ENCODE peak calls at places on chromosomes 1 and 21, in nine cellular contexts. L is adrenal gland, O is heart right ventricle, I is cardiac fibroblast, R is ovary, V is foreskin fibroblast, E is pancreas, D is glutamatergic neuron, B is thoracic aorta. S is an unnamed sample.

GRCh38 chr1:219670426-219671149 is 57.7 kb upstream of the ZC3H11B start:
- DNase-seq in R (no peak), I (peak; percentile 5), O (peak; percentile 54), B (no peak), D (no peak), L (peak; percentile 30), V (no peak), E (no peak), S (no peak)

GRCh38 chr1:239718997-239719628 is 332.7 kb downstream of the CHRM3 start:
- DNase-seq in I (no peak), O (no peak), B (no peak), D (no peak), R (no peak), V (no peak), E (no peak), L (no peak), S (peak; percentile 39)

GRCh38 chr1:20359451-20360330 is 69.0 kb downstream of the VWA5B1 start:
- DNase-seq in O (no peak), I (no peak), L (peak; percentile 75), B (no peak), E (peak; percentile 35), R (no peak), V (no peak), D (no peak), S (peak; percentile 87)

GRCh38 chr1:236079703-236080245 is 14.9 kb upstream of the NID1 start:
- DNase-seq in B (no peak), V (no peak), L (no peak), I (no peak), E (no peak), D (no peak), R (no peak), O (no peak), S (no peak)

GRCh38 chr1:17587693-17588047 is 48.2 kb downstream of the ARHGEF10L start:
- DNase-seq in L (no peak), O (no peak), B (no peak), V (peak; percentile 89), D (no peak), I (peak; percentile 70), R (no peak), E (no peak), S (no peak)

GRCh38 chr1:29631836-29632420 is 395.6 kb downstream of the PTPRU start:
- DNase-seq in O (no peak), E (no peak), L (no peak), B (no peak), V (no peak), D (no peak), R (no peak), I (no peak), S (no peak)

GRCh38 chr1:98053471-98054366 is 132.9 kb upstream of the DPYD start:
- DNase-seq in D (peak; percentile 82), O (peak; percentile 65), V (peak; percentile 88), E (peak; percentile 57), B (no peak), I (peak; percentile 78), L (peak; percentile 59), R (peak; percentile 62), S (peak; percentile 58)

GRCh38 chr1:203167026-203167912 is 8.4 kb downstream of the MYBPH start:
- DNase-seq in V (no peak), L (no peak), O (no peak), B (no peak), I (no peak), E (no peak), D (no peak), R (no peak), S (peak; percentile 36)

GRCh38 chr1:61293986-61294504 is 211.7 kb downstream of the NFIA start:
- DNase-seq in L (no peak), I (peak; percentile 59), V (no peak), O (no peak), B (no peak), E (no peak), D (no peak), R (no peak), S (no peak)

GRCh38 chr1:14977338-14977931 is 176.1 kb upstream of the TMEM51 start:
- DNase-seq in O (no peak), E (no peak), I (no peak), D (no peak), B (no peak), R (no peak), L (peak; percentile 60), V (no peak), S (no peak)

GRCh38 chr21:31117046-31117916 is 79.0 kb upstream of the KRTAP19-8 start:
- DNase-seq in O (no peak), E (no peak), V (peak; percentile 80), I (peak; percentile 81), R (no peak), D (no peak), L (no peak), B (no peak), S (no peak)

GRCh38 chr21:35437941-35438340 is 388.8 kb upstream of the RUNX1 start:
- DNase-seq in O (no peak), B (no peak), L (no peak), I (no peak), R (no peak), D (no peak), E (no peak), V (no peak), S (no peak)

DNA sequence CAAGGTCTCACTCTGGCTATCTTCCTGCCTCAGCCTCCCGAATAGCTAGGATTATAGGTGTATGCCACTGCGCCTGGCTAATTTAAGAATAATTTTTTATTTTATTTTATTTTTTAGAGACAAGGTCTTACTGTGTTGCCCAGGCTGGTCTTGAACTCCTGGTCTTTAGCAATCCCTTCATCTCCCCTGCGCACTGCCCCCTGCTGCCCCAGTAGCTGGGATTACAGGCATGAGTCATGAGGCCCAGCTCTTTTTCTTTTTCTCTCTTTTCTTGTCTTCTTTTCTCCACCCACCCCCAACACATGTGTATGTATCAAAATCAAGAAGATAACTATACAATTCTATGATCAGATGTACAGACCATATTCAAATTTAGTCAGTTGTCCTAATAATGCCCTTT is 87.2 kb downstream of the PEX14 start:
- DNase-seq in D (no peak), O (no peak), E (no peak), V (no peak), B (no peak), R (no peak), L (no peak), I (peak; percentile 26), S (peak; percentile 45)
- TF ChIP-seq CTCF in D (no peak), O (no peak), E (no peak), V (peak; percentile 12), B (no peak), R (no peak), L (peak; percentile 18), I (peak; percentile 33), S (peak; percentile 32)

DNA sequence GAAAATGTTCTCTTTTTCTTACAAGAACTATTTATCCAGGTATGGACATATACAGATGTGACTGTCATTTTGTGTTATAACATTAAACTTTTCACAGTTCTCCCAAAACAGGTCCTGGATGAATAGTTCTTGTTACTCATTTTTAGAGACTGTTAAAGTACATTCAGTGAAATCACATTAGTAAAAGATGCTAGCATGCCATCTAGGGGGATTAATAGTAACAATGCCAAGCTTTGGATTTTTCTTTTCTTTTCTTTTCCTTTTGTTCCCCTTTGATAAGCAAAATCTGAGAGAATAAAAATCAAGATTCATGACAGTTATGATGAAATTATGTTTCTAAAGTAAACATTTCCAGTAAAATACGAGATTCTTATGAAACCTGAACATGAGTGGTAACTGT is 77.6 kb downstream of the TPR start:
- DNase-seq in B (no peak), I (peak; percentile 3), L (no peak), E (no peak), V (no peak), R (no peak), D (no peak), O (no peak), S (no peak)
- TF ChIP-seq CTCF in B (no peak), I (no peak), L (no peak), E (no peak), V (no peak), R (no peak), D (no peak), O (no peak), S (no peak)

DNA sequence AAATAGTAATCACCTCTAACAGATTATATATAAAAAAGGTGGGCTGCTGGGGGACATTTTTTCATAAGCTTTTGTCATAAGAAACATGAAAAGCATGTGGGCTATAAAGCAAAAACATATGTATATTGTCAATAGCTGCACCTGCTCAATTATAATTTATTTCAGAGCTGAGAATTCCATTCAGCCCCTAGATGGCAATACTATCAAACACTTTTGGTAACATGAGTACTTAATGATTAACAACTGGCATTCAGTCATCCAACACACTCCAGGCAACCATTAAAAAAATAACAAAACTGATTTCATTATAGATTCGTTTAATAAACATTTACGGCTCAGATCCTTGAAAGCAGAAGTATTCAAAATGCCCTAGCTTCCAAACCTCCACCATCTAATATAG is 115.1 kb downstream of the KCTD3 start:
- DNase-seq in E (no peak), V (peak; percentile 15), B (no peak), I (peak; percentile 3), R (no peak), D (no peak), O (no peak), L (no peak), S (no peak)
- TF ChIP-seq CTCF in E (no peak), V (no peak), B (no peak), I (no peak), R (no peak), D (no peak), O (no peak), L (no peak), S (no peak)

GRCh38 chr1:184387871-184388670 is 1.2 kb downstream of the C1orf21 start:
- DNase-seq in E (peak; percentile 28), O (peak; percentile 53), L (peak; percentile 64), R (peak; percentile 51), D (peak; percentile 41), I (peak; percentile 84), B (no peak), V (peak; percentile 86), S (peak; percentile 35)
- TF ChIP-seq CTCF in E (no peak), O (peak; percentile 49), L (no peak), R (no peak), D (no peak), I (no peak), B (no peak), V (no peak), S (no peak)

GRCh38 chr1:66436378-66437135 is 97.4 kb upstream of the SGIP1 start:
- DNase-seq in E (no peak), I (peak; percentile 71), B (no peak), L (no peak), R (no peak), O (no peak), V (peak; percentile 92), D (no peak), S (peak; percentile 87)
- TF ChIP-seq CTCF in E (no peak), I (peak; percentile 51), B (no peak), L (no peak), R (no peak), O (peak; percentile 33), V (peak; percentile 60), D (no peak), S (peak; percentile 81)

DNA sequence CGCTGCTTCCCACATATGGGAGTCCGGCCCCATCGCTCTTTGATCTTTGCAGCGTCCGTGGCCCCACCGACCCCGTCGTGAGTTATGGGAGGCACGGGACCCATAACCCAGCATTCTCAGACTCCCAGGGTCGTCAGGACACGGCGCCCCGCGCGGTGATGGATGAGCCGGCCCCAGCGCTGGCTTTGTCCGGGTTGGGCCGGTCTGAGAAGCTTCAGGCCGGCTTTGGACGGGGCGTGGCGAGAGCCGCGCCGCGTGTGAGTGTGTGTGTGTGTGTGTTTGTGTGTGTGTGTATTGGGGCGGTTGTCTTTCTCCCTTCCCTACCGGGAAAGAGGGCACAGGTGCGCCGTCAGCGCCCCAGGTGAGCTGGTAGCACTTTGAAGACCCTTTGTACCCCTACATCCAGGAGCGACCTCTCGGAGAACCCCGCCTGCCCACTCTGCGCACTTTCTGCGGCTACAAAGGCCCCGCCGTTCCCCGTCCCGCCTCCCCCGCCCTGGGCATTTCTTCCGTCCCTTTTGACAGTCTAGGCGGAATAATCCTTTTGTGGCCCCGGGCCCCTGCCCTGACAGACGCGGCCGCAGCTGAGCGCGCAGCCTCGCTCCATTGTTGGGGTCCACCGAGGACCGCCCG is 725 bp upstream of the DRAXIN start:
- DNase-seq in D (peak; percentile 78), I (no peak), O (no peak), R (no peak), E (no peak), L (no peak), V (peak; percentile 27), B (no peak), S (no peak)
- TF ChIP-seq CTCF in D (no peak), I (no peak), O (no peak), R (no peak), E (no peak), L (no peak), V (no peak), B (no peak), S (no peak)

S was measured in activated CD8-positive, alpha-beta T cell treated with anti-CD3 and anti-CD28 coated beads for 36 hours.